ENCODE peak calls at places on chromosomes 4 and X, in five cellular contexts. U is aorta, G is HAP-1, C is ovary, D is neural progenitor cell. F is an unnamed sample.
A peak's percentile ranks its signal among the peaks of the same experiment; 100 is the strongest.

GRCh38 chr4:8385611-8386010 is 54.9 kb downstream of the ACOX3 start:
- DNase-seq in U (no peak), G (no peak), C (no peak), D (no peak), F (no peak)

GRCh38 chr4:65580551-65580950 is 89.7 kb downstream of the EPHA5 start:
- DNase-seq in U (no peak), G (no peak), C (no peak), D (peak; percentile 22), F (no peak)

GRCh38 chrX:10769696-10770619 is 149.6 kb upstream of the MID1 start:
- DNase-seq in U (no peak), G (no peak), C (no peak), D (peak; percentile 53), F (no peak)

GRCh38 chrX:46831620-46832327 is 5.1 kb upstream of the RP2 start:
- DNase-seq in U (no peak), G (no peak), C (no peak), D (no peak), F (no peak)

GRCh38 chr4:169064281-169064680 is 54.2 kb upstream of the CBR4 start:
- DNase-seq in U (no peak), G (no peak), C (no peak), D (no peak), F (no peak)

GRCh38 chr4:159290321-159291030 is 187.6 kb downstream of the RAPGEF2 start:
- DNase-seq in U (no peak), G (no peak), C (no peak), D (no peak), F (no peak)

GRCh38 chrX:153685751-153686676 is 1.7 kb upstream of the SLC6A8 start:
- DNase-seq in U (peak; percentile 73), G (no peak), C (no peak), D (peak; percentile 39), F (peak; percentile 67)

GRCh38 chr4:188178276-188178675 is 39.0 kb downstream of the TRIML1 start:
- DNase-seq in U (no peak), G (no peak), C (no peak), D (no peak), F (no peak)

GRCh38 chrX:69137371-69137881 is 27.8 kb downstream of the PJA1 start:
- DNase-seq in U (peak; percentile 68), G (peak; percentile 63), C (peak; percentile 68), D (peak; percentile 57), F (peak; percentile 56)
- H3K4me1 ChIP-seq in U (no peaks in the 10 kb centered on the region), G (peaks cover 57% of the 10 kb centered on the region), C (peaks cover 2% of the 10 kb centered on the region), D (peaks cover 33% of the 10 kb centered on the region), F (no peaks in the 10 kb centered on the region)

DNA sequence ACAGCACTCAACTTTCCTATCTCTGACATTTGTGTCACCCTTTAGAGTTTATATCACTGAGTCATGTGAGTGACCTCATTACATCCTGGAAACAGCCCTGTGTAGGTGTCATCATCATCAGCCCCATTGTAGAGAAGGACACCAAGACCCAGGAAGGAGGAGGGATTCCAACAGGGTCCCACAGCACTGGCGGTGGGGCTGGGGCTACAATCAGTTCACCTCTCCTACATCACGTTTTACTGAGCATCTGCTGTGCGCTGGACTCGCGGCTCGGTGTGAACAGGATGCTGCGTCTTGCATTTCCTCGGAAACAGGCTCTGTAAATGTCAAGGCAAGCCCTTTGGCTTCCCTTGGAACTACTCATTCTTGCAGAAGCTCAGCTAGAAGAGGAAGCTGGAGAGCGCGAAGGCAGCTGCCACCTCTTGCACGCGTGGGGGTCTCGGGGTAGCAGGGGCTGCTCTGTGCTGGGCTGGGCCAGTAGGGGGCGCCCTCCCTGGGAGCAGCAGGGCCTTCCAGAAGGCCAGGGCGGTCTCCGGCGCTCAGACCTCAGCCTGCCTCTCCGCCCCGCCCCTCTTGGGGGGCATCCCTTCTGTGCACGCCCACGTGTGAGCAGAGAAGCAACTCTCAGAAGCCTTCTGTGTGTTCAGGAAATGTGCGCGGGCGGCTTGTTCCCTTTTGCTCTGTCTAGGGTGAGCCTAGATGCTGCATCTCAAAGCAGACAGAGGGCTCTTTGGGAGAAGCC is 29.0 kb downstream of the REELD1 start:
- DNase-seq in U (no peak), G (no peak), C (no peak), D (peak; percentile 27), F (peak; percentile 84)
- H3K4me1 ChIP-seq in U (no peaks in the 10 kb centered on the region), G (peaks cover 2% of the 10 kb centered on the region), C (peaks cover 13% of the 10 kb centered on the region), D (no peaks in the 10 kb centered on the region), F (peaks cover 55% of the 10 kb centered on the region)

GRCh38 chr4:73816814-73817213 is 19.7 kb upstream of the CXCL6 start:
- DNase-seq in U (no peak), G (no peak), C (no peak), D (no peak), F (no peak)
- H3K4me1 ChIP-seq in U (peaks cover 2% of the 10 kb centered on the region), G (no peaks in the 10 kb centered on the region), C (no peaks in the 10 kb centered on the region), D (no peaks in the 10 kb centered on the region), F (peaks cover 7% of the 10 kb centered on the region)

GRCh38 chr4:125322363-125322730 is 7.6 kb downstream of the FAT4 start:
- DNase-seq in U (no peak), G (no peak), C (no peak), D (no peak), F (no peak)

GRCh38 chr4:125323547-125324100 is 8.9 kb downstream of the FAT4 start:
- DNase-seq in U (no peak), G (no peak), C (no peak), D (peak; percentile 18), F (no peak)

GRCh38 chr4:125319311-125319710 is 4.6 kb downstream of the FAT4 start:
- DNase-seq in U (no peak), G (no peak), C (no peak), D (no peak), F (no peak)

GRCh38 chr4:125325733-125326132 is 11.0 kb downstream of the FAT4 start:
- DNase-seq in U (no peak), G (no peak), C (no peak), D (no peak), F (no peak)

DNA sequence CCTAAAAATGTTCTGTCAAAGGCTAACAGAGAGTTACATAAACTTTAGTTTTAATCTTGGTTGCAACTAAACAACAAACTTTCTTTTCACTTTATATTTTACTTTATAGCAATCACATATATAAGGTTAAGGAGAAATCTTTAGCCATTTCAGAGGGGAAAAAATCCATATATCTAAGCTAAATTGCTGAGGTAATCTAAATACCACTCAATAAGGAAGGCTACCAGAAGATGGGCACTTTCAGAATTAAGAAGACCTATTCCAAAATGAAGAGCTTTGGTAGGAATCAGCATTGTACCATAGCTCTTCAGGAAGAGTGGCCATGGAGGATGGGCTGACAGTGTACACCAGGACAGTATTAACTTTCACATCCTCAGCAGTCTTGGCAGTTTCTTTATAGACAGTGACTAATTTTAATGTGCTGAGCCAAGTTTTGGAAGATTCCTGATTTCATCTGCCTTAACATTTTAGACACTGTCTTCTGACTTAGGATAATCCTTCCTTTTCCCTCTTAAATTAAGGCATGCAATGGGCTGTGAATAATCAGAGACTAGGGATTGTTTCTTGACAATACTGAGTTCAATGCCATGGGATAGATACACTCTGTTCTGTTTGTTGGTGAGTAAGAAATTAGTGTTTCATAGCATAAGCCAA is 7.1 kb downstream of the FAT4 start:
- DNase-seq in U (no peak), G (no peak), C (no peak), D (no peak), F (no peak)
- H3K4me1 ChIP-seq in U (peaks cover 10% of the 10 kb centered on the region), G (peaks cover 25% of the 10 kb centered on the region), C (peaks cover 11% of the 10 kb centered on the region), D (peaks cover 18% of the 10 kb centered on the region), F (peaks cover 4% of the 10 kb centered on the region)

DNA sequence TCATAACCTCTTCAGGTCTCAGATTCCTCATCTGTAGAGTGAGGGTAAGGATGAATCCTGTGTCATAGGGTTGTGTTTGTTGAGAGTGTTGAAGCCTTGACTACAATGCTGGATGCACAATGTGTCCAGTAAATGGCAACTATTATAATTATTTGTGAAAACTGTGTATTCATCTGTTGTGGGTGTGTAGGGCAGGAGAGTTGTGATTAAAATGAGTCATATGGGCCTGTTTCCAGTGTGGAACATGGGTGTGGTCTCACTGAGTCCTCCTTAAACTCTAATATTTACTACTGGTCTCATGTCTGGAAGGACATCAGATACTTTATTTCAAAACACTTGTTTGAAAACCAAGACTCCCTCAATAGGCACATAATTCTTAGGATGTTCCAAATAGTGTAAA is 208.5 kb upstream of the CASK start:
- DNase-seq in U (no peak), G (no peak), C (no peak), D (no peak), F (no peak)
- H3K4me1 ChIP-seq in U (no peaks in the 10 kb centered on the region), G (no peaks in the 10 kb centered on the region), C (no peaks in the 10 kb centered on the region), D (no peaks in the 10 kb centered on the region), F (no peaks in the 10 kb centered on the region)

DNA sequence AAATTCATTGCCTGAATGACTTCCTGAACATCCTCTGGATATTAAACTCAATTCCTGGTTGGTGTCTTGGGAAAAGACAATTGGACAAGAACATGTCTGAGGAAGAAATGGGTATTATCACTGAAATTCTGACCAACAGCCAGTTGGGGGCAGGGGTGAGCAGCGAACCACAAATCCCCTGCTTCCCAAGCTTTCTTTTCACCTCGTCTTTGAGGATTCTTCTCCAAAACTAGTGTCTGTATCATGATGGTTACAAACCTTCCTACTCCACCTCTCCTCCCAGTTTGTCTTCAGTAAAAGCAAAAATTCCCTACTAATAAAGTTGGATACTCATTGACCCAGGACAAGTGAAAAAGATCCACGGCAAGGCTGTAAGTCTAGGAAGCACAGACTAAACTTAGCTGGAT is 48.3 kb upstream of the WDR1 start:
- DNase-seq in U (no peak), G (peak; percentile 18), C (no peak), D (peak; percentile 69), F (no peak)
- H3K4me1 ChIP-seq in U (no peaks in the 10 kb centered on the region), G (no peaks in the 10 kb centered on the region), C (no peaks in the 10 kb centered on the region), D (no peaks in the 10 kb centered on the region), F (peaks cover 5% of the 10 kb centered on the region)

GRCh38 chr4:155564086-155564485 is 102.6 kb upstream of the GUCY1A1 start:
- DNase-seq in U (no peak), G (no peak), C (no peak), D (no peak), F (no peak)
- H3K4me1 ChIP-seq in U (no peaks in the 10 kb centered on the region), G (no peaks in the 10 kb centered on the region), C (no peaks in the 10 kb centered on the region), D (no peaks in the 10 kb centered on the region), F (no peaks in the 10 kb centered on the region)

DNA sequence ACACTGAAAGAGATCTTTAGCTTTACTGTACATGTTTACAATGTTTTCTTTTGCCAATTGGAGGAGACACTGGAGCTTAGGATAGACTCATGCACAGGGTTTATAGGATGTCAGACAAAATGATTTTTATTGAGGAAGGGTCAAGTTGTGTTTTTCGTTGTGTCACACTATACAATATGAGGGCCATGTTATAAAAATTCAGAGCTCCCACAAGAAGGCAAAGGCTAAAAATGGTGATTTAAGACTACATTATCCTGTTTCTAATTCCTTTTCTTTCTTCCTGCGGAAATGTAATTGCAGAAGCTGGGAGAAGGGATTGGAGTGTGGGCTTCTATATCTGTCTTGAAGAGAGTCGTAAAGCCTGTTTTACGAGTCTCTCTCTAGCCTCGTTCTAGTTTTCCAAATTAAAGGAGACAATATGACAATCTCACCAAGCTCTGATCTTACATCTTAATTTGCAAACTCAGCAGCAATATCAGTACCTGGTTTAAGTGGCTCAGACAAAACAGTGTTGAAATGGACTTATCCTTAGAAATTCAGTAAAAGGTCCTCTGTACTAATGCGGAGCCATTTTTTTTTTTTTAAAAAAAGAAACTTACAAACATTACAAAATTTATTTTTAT is 349.4 kb upstream of the HAND2 start:
- DNase-seq in U (no peak), G (no peak), C (no peak), D (no peak), F (no peak)
- H3K4me1 ChIP-seq in U (no peaks in the 10 kb centered on the region), G (no peaks in the 10 kb centered on the region), C (no peaks in the 10 kb centered on the region), D (peaks cover 11% of the 10 kb centered on the region), F (no peaks in the 10 kb centered on the region)

F was measured in spleen.